ENCODE peak calls at places on chromosomes 12 and 14, in five cellular contexts. One of them, this sample, is unnamed.

GRCh38 chr12:2372735-2373134 is 319.9 kb downstream of the CACNA1C start:
- DNase-seq in esophagus squamous epithelium: no peak
- DNase-seq in transverse colon: no peak
- DNase-seq in adrenal gland: no peak
- DNase-seq in Peyer's patch: no peak
- DNase-seq in this sample: no peak

GRCh38 chr14:49908433-49908782 is 15.5 kb downstream of the ARF6 start:
- DNase-seq in adrenal gland: no peak
- DNase-seq in Peyer's patch: no peak
- DNase-seq in transverse colon: no peak
- DNase-seq in esophagus squamous epithelium: no peak
- DNase-seq in this sample: no peak

GRCh38 chr12:61097991-61098580 is 1162.1 kb upstream of the USP15 start:
- DNase-seq in Peyer's patch: no peak
- DNase-seq in adrenal gland: no peak
- DNase-seq in esophagus squamous epithelium: no peak
- DNase-seq in transverse colon: no peak
- DNase-seq in this sample: no peak

GRCh38 chr14:101780887-101781239 is 19.4 kb downstream of the PPP2R5C start:
- DNase-seq in adrenal gland: peak
- DNase-seq in transverse colon: peak
- DNase-seq in esophagus squamous epithelium: no peak
- DNase-seq in Peyer's patch: no peak
- DNase-seq in this sample: no peak

GRCh38 chr12:122200541-122201175 is 2.9 kb upstream of the B3GNT4 start:
- DNase-seq in adrenal gland: no peak
- DNase-seq in esophagus squamous epithelium: no peak
- DNase-seq in Peyer's patch: no peak
- DNase-seq in transverse colon: no peak
- DNase-seq in this sample: no peak

GRCh38 chr14:92785601-92786426 is 8.3 kb upstream of the GOLGA5 start:
- DNase-seq in transverse colon: no peak
- DNase-seq in esophagus squamous epithelium: no peak
- DNase-seq in adrenal gland: peak
- DNase-seq in Peyer's patch: no peak
- DNase-seq in this sample: no peak

GRCh38 chr12:42568952-42569916 is 20.3 kb downstream of the PRICKLE1 start:
- DNase-seq in transverse colon: no peak
- DNase-seq in adrenal gland: no peak
- DNase-seq in esophagus squamous epithelium: no peak
- DNase-seq in Peyer's patch: no peak
- DNase-seq in this sample: no peak

GRCh38 chr12:116687888-116688287 is 50.0 kb downstream of the SPRING1 start:
- DNase-seq in esophagus squamous epithelium: no peak
- DNase-seq in transverse colon: peak
- DNase-seq in adrenal gland: peak
- DNase-seq in Peyer's patch: no peak
- DNase-seq in this sample: no peak

GRCh38 chr12:95796225-95796981 is 5.8 kb upstream of the NTN4 start:
- DNase-seq in adrenal gland: no peak
- DNase-seq in esophagus squamous epithelium: no peak
- DNase-seq in transverse colon: no peak
- DNase-seq in Peyer's patch: no peak
- DNase-seq in this sample: peak

GRCh38 chr14:53044486-53044885 is 93.6 kb upstream of the FERMT2 start:
- DNase-seq in esophagus squamous epithelium: no peak
- DNase-seq in transverse colon: no peak
- DNase-seq in adrenal gland: no peak
- DNase-seq in Peyer's patch: no peak
- DNase-seq in this sample: no peak

GRCh38 chr14:96723946-96724345 is 73.2 kb upstream of the VRK1 start:
- DNase-seq in transverse colon: no peak
- DNase-seq in Peyer's patch: no peak
- DNase-seq in adrenal gland: no peak
- DNase-seq in esophagus squamous epithelium: no peak
- DNase-seq in this sample: no peak

GRCh38 chr12:126676426-126676825 is 1590.5 kb upstream of the TMEM132C start:
- DNase-seq in esophagus squamous epithelium: no peak
- DNase-seq in Peyer's patch: no peak
- DNase-seq in adrenal gland: no peak
- DNase-seq in transverse colon: no peak
- DNase-seq in this sample: no peak

GRCh38 chr14:44803239-44803905 is 158.4 kb downstream of the KLHL28 start:
- DNase-seq in esophagus squamous epithelium: no peak
- DNase-seq in adrenal gland: no peak
- DNase-seq in transverse colon: no peak
- DNase-seq in Peyer's patch: no peak
- DNase-seq in this sample: no peak

GRCh38 chr14:25039933-25040332 is 10.0 kb downstream of the STXBP6 start:
- DNase-seq in Peyer's patch: no peak
- DNase-seq in adrenal gland: no peak
- DNase-seq in esophagus squamous epithelium: no peak
- DNase-seq in transverse colon: no peak
- DNase-seq in this sample: no peak

GRCh38 chr12:55666508-55666907 is 29.8 kb downstream of the OR10P1 start:
- DNase-seq in transverse colon: no peak
- DNase-seq in adrenal gland: peak
- DNase-seq in Peyer's patch: no peak
- DNase-seq in esophagus squamous epithelium: no peak
- DNase-seq in this sample: peak

GRCh38 chr14:69719501-69719951 is 47.4 kb upstream of the SRSF5 start:
- DNase-seq in esophagus squamous epithelium: no peak
- DNase-seq in transverse colon: peak
- DNase-seq in Peyer's patch: no peak
- DNase-seq in adrenal gland: peak
- DNase-seq in this sample: no peak

GRCh38 chr14:51165415-51165814 is 70.5 kb upstream of the TRIM9 start:
- DNase-seq in Peyer's patch: no peak
- DNase-seq in adrenal gland: no peak
- DNase-seq in transverse colon: no peak
- DNase-seq in esophagus squamous epithelium: no peak
- DNase-seq in this sample: no peak

GRCh38 chr12:113862570-113863454 is 103.3 kb downstream of the RBM19 start:
- DNase-seq in esophagus squamous epithelium: no peak
- DNase-seq in Peyer's patch: no peak
- DNase-seq in adrenal gland: no peak
- DNase-seq in transverse colon: no peak
- DNase-seq in this sample: no peak

GRCh38 chr12:116532428-116532827 is 26.8 kb upstream of the MAP1LC3B2 start:
- DNase-seq in esophagus squamous epithelium: no peak
- DNase-seq in Peyer's patch: no peak
- DNase-seq in transverse colon: no peak
- DNase-seq in adrenal gland: no peak
- DNase-seq in this sample: no peak

GRCh38 chr14:22039938-22040780 is 366.5 kb upstream of the OR4E1 start:
- DNase-seq in Peyer's patch: no peak
- DNase-seq in adrenal gland: no peak
- DNase-seq in esophagus squamous epithelium: no peak
- DNase-seq in transverse colon: no peak
- DNase-seq in this sample: no peak

GRCh38 chr12:139585-139984 is 73.0 kb downstream of the IQSEC3 start:
- DNase-seq in transverse colon: no peak
- DNase-seq in Peyer's patch: no peak
- DNase-seq in adrenal gland: no peak
- DNase-seq in esophagus squamous epithelium: no peak
- DNase-seq in this sample: no peak

GRCh38 chr14:69685217-69685616 is 73.8 kb downstream of the SUSD6 start:
- DNase-seq in adrenal gland: peak
- DNase-seq in esophagus squamous epithelium: no peak
- DNase-seq in Peyer's patch: no peak
- DNase-seq in transverse colon: no peak
- DNase-seq in this sample: no peak

GRCh38 chr14:101116065-101116464 is 212.5 kb upstream of the RTL1 start:
- DNase-seq in transverse colon: no peak
- DNase-seq in adrenal gland: peak
- DNase-seq in Peyer's patch: no peak
- DNase-seq in esophagus squamous epithelium: no peak
- DNase-seq in this sample: no peak

GRCh38 chr14:32933623-32933942 is 5.1 kb upstream of the NPAS3 start:
- DNase-seq in esophagus squamous epithelium: no peak
- DNase-seq in Peyer's patch: no peak
- DNase-seq in transverse colon: no peak
- DNase-seq in adrenal gland: no peak
- DNase-seq in this sample: no peak

GRCh38 chr12:42756841-42757661 is 167.5 kb upstream of the PRICKLE1 start:
- DNase-seq in transverse colon: no peak
- DNase-seq in esophagus squamous epithelium: no peak
- DNase-seq in adrenal gland: no peak
- DNase-seq in Peyer's patch: no peak
- DNase-seq in this sample: no peak

GRCh38 chr14:102795060-102795925 is 18.0 kb downstream of the TRAF3 start:
- DNase-seq in adrenal gland: peak
- DNase-seq in transverse colon: peak
- DNase-seq in Peyer's patch: no peak
- DNase-seq in esophagus squamous epithelium: peak
- DNase-seq in this sample: peak

GRCh38 chr12:57087689-57088441 is 1.0 kb upstream of the NAB2 start:
- DNase-seq in Peyer's patch: peak
- DNase-seq in esophagus squamous epithelium: peak
- DNase-seq in adrenal gland: peak
- DNase-seq in transverse colon: peak
- DNase-seq in this sample: peak

GRCh38 chr12:57086951-57087688 is 1.8 kb upstream of the NAB2 start:
- DNase-seq in esophagus squamous epithelium: peak
- DNase-seq in adrenal gland: peak
- DNase-seq in transverse colon: peak
- DNase-seq in Peyer's patch: peak
- DNase-seq in this sample: peak

GRCh38 chr12:57088442-57089258 is at the start of gene NAB2:
- DNase-seq in Peyer's patch: peak
- DNase-seq in adrenal gland: peak
- DNase-seq in transverse colon: peak
- DNase-seq in esophagus squamous epithelium: peak
- DNase-seq in this sample: peak

GRCh38 chr12:57089259-57090245 is 638 bp downstream of the NAB2 start:
- DNase-seq in transverse colon: peak
- DNase-seq in Peyer's patch: peak
- DNase-seq in esophagus squamous epithelium: no peak
- DNase-seq in adrenal gland: peak
- DNase-seq in this sample: peak

GRCh38 chr12:57085999-57086950 is 2.6 kb upstream of the NAB2 start:
- DNase-seq in transverse colon: peak
- DNase-seq in adrenal gland: peak
- DNase-seq in Peyer's patch: peak
- DNase-seq in esophagus squamous epithelium: no peak
- DNase-seq in this sample: no peak
- TF ChIP-seq CTCF in transverse colon: no peak
- TF ChIP-seq CTCF in adrenal gland: no peak
- TF ChIP-seq CTCF in Peyer's patch: no peak
- TF ChIP-seq CTCF in esophagus squamous epithelium: no peak
- TF ChIP-seq CTCF in this sample: peak

DNA sequence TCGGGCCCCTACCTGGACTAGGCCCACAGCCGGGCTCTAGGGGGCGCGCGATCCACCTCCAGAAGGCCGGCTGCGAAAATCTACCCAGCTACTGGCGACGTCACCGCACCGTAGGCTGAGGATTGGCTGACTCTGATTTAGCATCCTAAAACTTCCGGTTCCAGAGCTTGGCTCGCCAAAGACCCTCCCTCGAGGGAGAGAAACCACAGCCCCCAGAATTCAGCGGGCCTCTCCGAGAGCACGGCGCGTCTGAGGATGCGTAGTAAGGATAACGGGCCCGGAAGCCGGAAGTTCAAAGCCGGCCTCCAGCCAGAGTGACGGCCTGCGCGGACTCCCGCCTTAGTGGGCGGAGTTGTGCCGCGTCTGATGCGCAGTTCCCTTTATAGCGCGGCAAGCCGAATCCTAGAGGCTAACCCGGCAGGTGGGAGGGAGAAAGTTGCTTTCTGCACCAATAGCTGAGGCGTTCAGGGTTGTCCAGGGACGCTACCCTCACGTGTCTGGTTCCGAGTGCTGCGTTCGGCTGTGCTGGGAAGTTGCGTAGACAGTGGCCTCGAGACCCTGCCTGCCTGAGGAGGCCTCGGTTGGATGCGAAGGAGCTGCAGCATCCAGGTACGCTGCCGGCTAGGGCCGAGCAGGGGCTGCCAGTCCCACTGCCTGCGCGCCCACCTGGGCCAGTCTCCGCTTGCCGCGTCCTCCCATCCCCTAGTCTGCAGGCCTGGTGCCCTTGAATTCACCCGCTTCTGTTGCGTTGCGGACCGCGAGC is at the start of gene COX14:
- DNase-seq in adrenal gland: peak
- DNase-seq in transverse colon: peak
- DNase-seq in Peyer's patch: peak
- DNase-seq in esophagus squamous epithelium: peak
- DNase-seq in this sample: peak
- TF ChIP-seq POLR2A in adrenal gland: peak
- TF ChIP-seq POLR2A in transverse colon: peak
- TF ChIP-seq POLR2A in Peyer's patch: peak
- TF ChIP-seq POLR2A in esophagus squamous epithelium: peak
- TF ChIP-seq POLR2A in this sample: peak

GRCh38 chr12:4807813-4808212 is 87.6 kb downstream of the GALNT8 start:
- DNase-seq in transverse colon: no peak
- DNase-seq in esophagus squamous epithelium: no peak
- DNase-seq in adrenal gland: no peak
- DNase-seq in Peyer's patch: no peak
- DNase-seq in this sample: no peak

GRCh38 chr12:4810219-4810671 is 90.0 kb downstream of the GALNT8 start:
- DNase-seq in transverse colon: no peak
- DNase-seq in adrenal gland: no peak
- DNase-seq in esophagus squamous epithelium: no peak
- DNase-seq in Peyer's patch: no peak
- DNase-seq in this sample: no peak

GRCh38 chr12:4807116-4807783 is 87.0 kb downstream of the GALNT8 start:
- DNase-seq in transverse colon: no peak
- DNase-seq in Peyer's patch: no peak
- DNase-seq in esophagus squamous epithelium: no peak
- DNase-seq in adrenal gland: no peak
- DNase-seq in this sample: no peak

GRCh38 chr12:4809013-4809448 is 88.8 kb downstream of the GALNT8 start:
- DNase-seq in transverse colon: no peak
- DNase-seq in esophagus squamous epithelium: no peak
- DNase-seq in Peyer's patch: no peak
- DNase-seq in adrenal gland: peak
- DNase-seq in this sample: no peak

GRCh38 chr12:4809449-4810218 is 89.4 kb downstream of the GALNT8 start:
- DNase-seq in transverse colon: no peak
- DNase-seq in adrenal gland: no peak
- DNase-seq in esophagus squamous epithelium: no peak
- DNase-seq in Peyer's patch: no peak
- DNase-seq in this sample: no peak
- H3K4me3 ChIP-seq in transverse colon: no peak
- H3K4me3 ChIP-seq in adrenal gland: peak
- H3K4me3 ChIP-seq in esophagus squamous epithelium: peak
- H3K4me3 ChIP-seq in Peyer's patch: peak
- H3K4me3 ChIP-seq in this sample: no peak

DNA sequence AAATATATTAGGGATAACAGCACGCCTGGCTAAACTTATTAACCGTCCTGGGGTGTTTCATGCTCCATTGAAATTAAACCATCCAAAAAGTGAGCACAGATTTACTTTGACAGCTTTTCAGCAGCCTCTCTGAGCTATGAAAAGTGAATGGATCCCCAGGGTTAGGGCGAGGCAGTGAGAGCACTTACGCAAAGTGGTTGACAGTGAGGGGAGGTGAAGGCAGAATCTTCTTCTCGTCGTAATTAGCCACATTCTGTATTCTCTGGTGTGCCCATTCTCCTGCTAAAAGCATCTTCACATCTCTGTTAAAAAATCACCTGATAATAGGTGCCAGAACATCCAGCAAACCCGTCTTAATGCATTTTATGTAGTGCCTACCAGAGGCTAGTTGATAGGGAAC is 1.9 kb downstream of the TMTC2 start:
- DNase-seq in esophagus squamous epithelium: no peak
- DNase-seq in Peyer's patch: no peak
- DNase-seq in transverse colon: no peak
- DNase-seq in adrenal gland: no peak
- DNase-seq in this sample: no peak
- TF ChIP-seq CTCF in esophagus squamous epithelium: no peak
- TF ChIP-seq CTCF in Peyer's patch: no peak
- TF ChIP-seq CTCF in transverse colon: no peak
- TF ChIP-seq CTCF in adrenal gland: no peak
- TF ChIP-seq CTCF in this sample: no peak

This sample was measured in right lobe of liver.